ENCODE peak calls at places on chromosome 14, in five cellular contexts. One of them, this sample, is unnamed.

GRCh38 chr14:63544641-63545234 is 1.6 kb upstream of the PPP2R5E start:
- DNase-seq in IMR-90: peak
- DNase-seq in GM04503: no peak
- DNase-seq in lung: no peak
- DNase-seq in Caki2: no peak
- DNase-seq in this sample: no peak

GRCh38 chr14:56903304-56904021 is 93.2 kb upstream of the OTX2 start:
- DNase-seq in GM04503: no peak
- DNase-seq in Caki2: no peak
- DNase-seq in IMR-90: no peak
- DNase-seq in lung: no peak
- DNase-seq in this sample: no peak

GRCh38 chr14:76450476-76450875 is 74.5 kb downstream of the ESRRB start:
- DNase-seq in IMR-90: no peak
- DNase-seq in GM04503: no peak
- DNase-seq in Caki2: no peak
- DNase-seq in lung: no peak
- DNase-seq in this sample: no peak

GRCh38 chr14:105314287-105315185 is at the start of gene PACS2:
- DNase-seq in IMR-90: peak
- DNase-seq in Caki2: peak
- DNase-seq in GM04503: no peak
- DNase-seq in lung: peak
- DNase-seq in this sample: peak

GRCh38 chr14:52700701-52701172 is 5.4 kb upstream of the ERO1A start:
- DNase-seq in IMR-90: peak
- DNase-seq in lung: no peak
- DNase-seq in GM04503: no peak
- DNase-seq in Caki2: peak
- DNase-seq in this sample: no peak

GRCh38 chr14:93430889-93431670 is at the start of gene UNC79:
- DNase-seq in lung: no peak
- DNase-seq in IMR-90: no peak
- DNase-seq in GM04503: no peak
- DNase-seq in Caki2: peak
- DNase-seq in this sample: no peak

GRCh38 chr14:61231810-61232209 is 49.3 kb downstream of the TMEM30B start:
- DNase-seq in IMR-90: no peak
- DNase-seq in Caki2: no peak
- DNase-seq in GM04503: no peak
- DNase-seq in lung: no peak
- DNase-seq in this sample: no peak

GRCh38 chr14:90645842-90646443 is 170.3 kb downstream of the TTC7B start:
- DNase-seq in GM04503: no peak
- DNase-seq in IMR-90: peak
- DNase-seq in Caki2: peak
- DNase-seq in lung: peak
- DNase-seq in this sample: no peak

GRCh38 chr14:54902143-54902520 is 494 bp downstream of the GCH1 start:
- DNase-seq in lung: peak
- DNase-seq in IMR-90: peak
- DNase-seq in GM04503: no peak
- DNase-seq in Caki2: no peak
- DNase-seq in this sample: peak

GRCh38 chr14:26735811-26736210 is 138.0 kb upstream of the NOVA1 start:
- DNase-seq in GM04503: no peak
- DNase-seq in IMR-90: no peak
- DNase-seq in lung: no peak
- DNase-seq in Caki2: no peak
- DNase-seq in this sample: no peak

GRCh38 chr14:75709207-75709812 is 48.3 kb downstream of the TTLL5 start:
- DNase-seq in IMR-90: peak
- DNase-seq in lung: peak
- DNase-seq in GM04503: peak
- DNase-seq in Caki2: peak
- DNase-seq in this sample: peak

GRCh38 chr14:104724407-104724980 is 465 bp downstream of the ADSS1 start:
- DNase-seq in lung: peak
- DNase-seq in Caki2: peak
- DNase-seq in GM04503: no peak
- DNase-seq in IMR-90: no peak
- DNase-seq in this sample: no peak

GRCh38 chr14:79602742-79603141 is 608.6 kb downstream of the DIO2 start:
- DNase-seq in Caki2: no peak
- DNase-seq in IMR-90: no peak
- DNase-seq in lung: no peak
- DNase-seq in GM04503: no peak
- DNase-seq in this sample: no peak

GRCh38 chr14:59087711-59088110 is 100.8 kb upstream of the DAAM1 start:
- DNase-seq in IMR-90: no peak
- DNase-seq in Caki2: no peak
- DNase-seq in GM04503: no peak
- DNase-seq in lung: no peak
- DNase-seq in this sample: no peak

GRCh38 chr14:81148635-81149034 is 72.1 kb downstream of the GTF2A1 start:
- DNase-seq in GM04503: no peak
- DNase-seq in lung: no peak
- DNase-seq in Caki2: no peak
- DNase-seq in IMR-90: no peak
- DNase-seq in this sample: no peak

GRCh38 chr14:65321370-65321875 is 91.1 kb upstream of the FUT8 start:
- DNase-seq in IMR-90: no peak
- DNase-seq in lung: no peak
- DNase-seq in Caki2: no peak
- DNase-seq in GM04503: no peak
- DNase-seq in this sample: no peak

GRCh38 chr14:106605548-106606448 is 1079.4 kb downstream of the TMEM121 start:
- DNase-seq in IMR-90: no peak
- DNase-seq in lung: no peak
- DNase-seq in Caki2: peak
- DNase-seq in GM04503: no peak
- DNase-seq in this sample: no peak

GRCh38 chr14:61877768-61878167 is 115.5 kb downstream of the SNAPC1 start:
- DNase-seq in lung: no peak
- DNase-seq in Caki2: no peak
- DNase-seq in IMR-90: no peak
- DNase-seq in GM04503: no peak
- DNase-seq in this sample: no peak

GRCh38 chr14:51333901-51334432 is 93.9 kb downstream of the TMX1 start:
- DNase-seq in IMR-90: peak
- DNase-seq in GM04503: no peak
- DNase-seq in lung: no peak
- DNase-seq in Caki2: no peak
- DNase-seq in this sample: no peak

GRCh38 chr14:104879201-104879982 is 14.3 kb downstream of the CEP170B start:
- DNase-seq in lung: no peak
- DNase-seq in GM04503: no peak
- DNase-seq in IMR-90: no peak
- DNase-seq in Caki2: no peak
- DNase-seq in this sample: no peak

GRCh38 chr14:64700894-64701293 is 3.3 kb upstream of the PLEKHG3 start:
- DNase-seq in Caki2: no peak
- DNase-seq in GM04503: no peak
- DNase-seq in lung: no peak
- DNase-seq in IMR-90: no peak
- DNase-seq in this sample: no peak

GRCh38 chr14:61406198-61406597 is 84.8 kb downstream of the PRKCH start:
- DNase-seq in Caki2: no peak
- DNase-seq in lung: no peak
- DNase-seq in GM04503: no peak
- DNase-seq in IMR-90: no peak
- DNase-seq in this sample: no peak

GRCh38 chr14:51554339-51554920 is 97.3 kb upstream of the FRMD6 start:
- DNase-seq in GM04503: peak
- DNase-seq in lung: no peak
- DNase-seq in Caki2: peak
- DNase-seq in IMR-90: peak
- DNase-seq in this sample: no peak

GRCh38 chr14:102849522-102850379 is 72.5 kb downstream of the TRAF3 start:
- DNase-seq in Caki2: no peak
- DNase-seq in GM04503: no peak
- DNase-seq in IMR-90: peak
- DNase-seq in lung: no peak
- DNase-seq in this sample: no peak

GRCh38 chr14:100668352-100668751 is 58.3 kb upstream of the DLK1 start:
- DNase-seq in GM04503: no peak
- DNase-seq in IMR-90: no peak
- DNase-seq in lung: no peak
- DNase-seq in Caki2: no peak
- DNase-seq in this sample: no peak

GRCh38 chr14:102484316-102484715 is 25.3 kb downstream of the ANKRD9 start:
- DNase-seq in IMR-90: no peak
- DNase-seq in lung: no peak
- DNase-seq in Caki2: no peak
- DNase-seq in GM04503: no peak
- DNase-seq in this sample: no peak

GRCh38 chr14:94385553-94386057 is 2.8 kb downstream of the SERPINA1 start:
- DNase-seq in GM04503: no peak
- DNase-seq in IMR-90: no peak
- DNase-seq in Caki2: peak
- DNase-seq in lung: no peak
- DNase-seq in this sample: no peak

GRCh38 chr14:23005861-23006534 is 3.9 kb downstream of the C14orf93 start:
- DNase-seq in GM04503: no peak
- DNase-seq in Caki2: no peak
- DNase-seq in IMR-90: peak
- DNase-seq in lung: no peak
- DNase-seq in this sample: no peak

GRCh38 chr14:64516969-64517368 is 12.4 kb downstream of the ZBTB1 start:
- DNase-seq in lung: no peak
- DNase-seq in GM04503: no peak
- DNase-seq in Caki2: no peak
- DNase-seq in IMR-90: no peak
- DNase-seq in this sample: no peak

GRCh38 chr14:21711360-21711961 is 37.8 kb upstream of the OR4E1 start:
- DNase-seq in Caki2: peak
- DNase-seq in lung: no peak
- DNase-seq in GM04503: no peak
- DNase-seq in IMR-90: peak
- DNase-seq in this sample: peak

GRCh38 chr14:77100961-77101360 is 2.9 kb downstream of the CIPC start:
- DNase-seq in lung: no peak
- DNase-seq in GM04503: no peak
- DNase-seq in Caki2: no peak
- DNase-seq in IMR-90: peak
- DNase-seq in this sample: no peak

GRCh38 chr14:23071244-23071974 is 14.1 kb upstream of the CDH24 start:
- DNase-seq in Caki2: peak
- DNase-seq in lung: peak
- DNase-seq in IMR-90: peak
- DNase-seq in GM04503: peak
- DNase-seq in this sample: peak

GRCh38 chr14:59176764-59177163 is 11.7 kb upstream of the DAAM1 start:
- DNase-seq in GM04503: no peak
- DNase-seq in lung: no peak
- DNase-seq in IMR-90: no peak
- DNase-seq in Caki2: no peak
- DNase-seq in this sample: no peak

GRCh38 chr14:54252072-54252730 is 144.6 kb upstream of the CDKN3 start:
- DNase-seq in GM04503: peak
- DNase-seq in lung: peak
- DNase-seq in Caki2: peak
- DNase-seq in IMR-90: peak
- DNase-seq in this sample: no peak

This sample was measured in prostate gland.